ENCODE peak calls at places on chromosomes 16 and 17, in six cellular contexts. J is left ventricle myocardium inferior, V is NCI-H460, I is MM.1S, U is Panc1, P is AML-193. S is an unnamed sample.

GRCh38 chr17:80855968-80856862 is 135.4 kb upstream of the CHMP6 start:
- DNase-seq in P (peak), J (no peak), I (no peak), V (peak), U (peak), S (peak)

GRCh38 chr16:89257281-89257731 is 39.8 kb downstream of the ZNF778 start:
- DNase-seq in U (no peak), P (no peak), J (no peak), V (no peak), I (no peak), S (no peak)

GRCh38 chr17:13542612-13543011 is 59.1 kb downstream of the HS3ST3A1 start:
- DNase-seq in J (no peak), U (no peak), P (no peak), I (no peak), V (no peak), S (no peak)

GRCh38 chr17:1787301-1787902 is 25.5 kb downstream of the SERPINF1 start:
- DNase-seq in I (no peak), U (peak), V (peak), P (no peak), J (peak), S (no peak)

GRCh38 chr16:4494746-4495490 is 18.7 kb downstream of the HMOX2 start:
- DNase-seq in V (no peak), J (no peak), U (no peak), I (no peak), P (no peak), S (no peak)

GRCh38 chr16:73433493-73434307 is 385.8 kb upstream of the ZFHX3 start:
- DNase-seq in P (no peak), I (no peak), J (no peak), U (no peak), V (no peak), S (no peak)

GRCh38 chr17:16495980-16496819 is 4.2 kb upstream of the LRRC75A start:
- DNase-seq in P (no peak), I (no peak), V (no peak), U (no peak), J (no peak), S (no peak)

GRCh38 chr17:33039874-33040273 is 48.2 kb downstream of the SPACA3 start:
- DNase-seq in P (no peak), I (no peak), U (no peak), V (peak), J (no peak), S (no peak)

GRCh38 chr17:79950306-79950705 is 85.4 kb downstream of the TBC1D16 start:
- DNase-seq in V (no peak), I (no peak), J (peak), U (no peak), P (no peak), S (no peak)

GRCh38 chr17:58210922-58211321 is 8.1 kb downstream of the MKS1 start:
- DNase-seq in J (no peak), U (no peak), V (no peak), I (no peak), P (no peak), S (no peak)

GRCh38 chr16:55421225-55421624 is 57.8 kb upstream of the MMP2 start:
- DNase-seq in J (no peak), V (no peak), U (no peak), P (no peak), I (no peak), S (no peak)

GRCh38 chr17:50129946-50130777 is at the start of gene SAMD14:
- DNase-seq in J (no peak), V (no peak), P (no peak), I (no peak), U (no peak), S (no peak)